ENCODE peak calls at places on chromosomes 5 and 9, in ten cellular contexts. I, U, M, D, L, N, T, O, C and G are unnamed samples.

GRCh38 chr5:41312478-41313060 is 99.2 kb upstream of the C6 start:
- DNase-seq in I (no peak), U (no peak), M (no peak), D (no peak), L (no peak), N (no peak), T (no peak), O (no peak), C (no peak), G (no peak)

GRCh38 chr5:135308245-135308644 is 90.8 kb downstream of the MACROH2A1 start:
- DNase-seq in I (no peak), U (peak; percentile 18), M (no peak), D (no peak), L (no peak), N (no peak), T (no peak), O (no peak), C (no peak), G (no peak)

GRCh38 chr5:177317959-177318377 is 6.3 kb upstream of the MXD3 start:
- DNase-seq in I (peak; percentile 80), U (peak; percentile 76), M (peak; percentile 62), D (peak; percentile 65), L (peak; percentile 87), N (peak; percentile 63), T (peak; percentile 70), O (peak; percentile 91), C (peak; percentile 75), G (peak; percentile 84)

GRCh38 chr5:135309391-135310327 is 89.4 kb downstream of the MACROH2A1 start:
- DNase-seq in I (no peak), U (peak; percentile 18), M (no peak), D (no peak), L (no peak), N (no peak), T (no peak), O (no peak), C (no peak), G (no peak)

GRCh38 chr5:144122081-144122480 is 48.4 kb downstream of the YIPF5 start:
- DNase-seq in I (no peak), U (no peak), M (no peak), D (no peak), L (no peak), N (no peak), T (no peak), O (no peak), C (no peak), G (no peak)

GRCh38 chr9:69120380-69121154 is 53.5 kb upstream of the TJP2 start:
- DNase-seq in I (peak; percentile 96), U (peak; percentile 90), M (no peak), D (no peak), L (peak; percentile 97), N (peak; percentile 83), T (no peak), O (peak; percentile 96), C (peak; percentile 81), G (peak; percentile 88)

GRCh38 chr5:90434116-90434714 is 24.7 kb upstream of the CETN3 start:
- DNase-seq in I (peak; percentile 71), U (peak; percentile 53), M (no peak), D (no peak), L (peak; percentile 79), N (peak; percentile 31), T (no peak), O (peak; percentile 74), C (peak; percentile 39), G (peak; percentile 55)

GRCh38 chr9:134373269-134373668 is 47.0 kb downstream of the RXRA start:
- DNase-seq in I (no peak), U (no peak), M (no peak), D (no peak), L (no peak), N (no peak), T (no peak), O (no peak), C (no peak), G (no peak)

GRCh38 chr9:99288830-99289229 is 66.7 kb downstream of the SEC61B start:
- DNase-seq in I (no peak), U (no peak), M (no peak), D (no peak), L (no peak), N (no peak), T (no peak), O (no peak), C (no peak), G (no peak)

GRCh38 chr9:129176786-129177442 is 1.1 kb downstream of the IER5L start:
- DNase-seq in I (peak; percentile 51), U (peak; percentile 47), M (peak; percentile 44), D (peak; percentile 42), L (peak; percentile 46), N (no peak), T (no peak), O (no peak), C (no peak), G (peak; percentile 44)
- TF ChIP-seq CTCF in I (no peak), U (no peak), M (no peak), D (peak; percentile 11), L (no peak), N (no peak), T (no peak), O (no peak), C (peak; percentile 3), G (no peak)

GRCh38 chr9:6644346-6645152 is 980 bp downstream of the GLDC start:
- DNase-seq in I (no peak), U (no peak), M (no peak), D (no peak), L (peak; percentile 31), N (no peak), T (no peak), O (no peak), C (no peak), G (no peak)
- H3K4me1 ChIP-seq in I (peaks cover 10% of the 10 kb centered on the region), U (peaks cover 11% of the 10 kb centered on the region), M (peaks cover 10% of the 10 kb centered on the region), D (peaks cover 21% of the 10 kb centered on the region), L (peaks cover 44% of the 10 kb centered on the region), N (peaks cover 4% of the 10 kb centered on the region), T (peaks cover 4% of the 10 kb centered on the region), O (peaks cover 10% of the 10 kb centered on the region), C (peaks cover 70% of the 10 kb centered on the region), G (peaks cover 40% of the 10 kb centered on the region)

GRCh38 chr5:98929123-98929981 is 545 bp upstream of the CHD1 start:
- DNase-seq in I (peak; percentile 92), U (peak; percentile 94), M (peak; percentile 99), D (peak; percentile 94), L (peak; percentile 94), N (peak; percentile 90), T (peak; percentile 95), O (peak; percentile 92), C (peak; percentile 91), G (peak; percentile 90)
- TF ChIP-seq CTCF in I (no peak), U (no peak), M (no peak), D (no peak), L (no peak), N (no peak), T (no peak), O (no peak), C (no peak), G (no peak)

GRCh38 chr9:2019723-2020122 is 4.6 kb downstream of the SMARCA2 start:
- DNase-seq in I (no peak), U (no peak), M (no peak), D (no peak), L (no peak), N (no peak), T (no peak), O (no peak), C (no peak), G (no peak)

GRCh38 chr9:2023532-2023931 is 8.4 kb downstream of the SMARCA2 start:
- DNase-seq in I (no peak), U (no peak), M (no peak), D (no peak), L (no peak), N (no peak), T (no peak), O (no peak), C (no peak), G (no peak)

GRCh38 chr9:2023042-2023441 is 7.9 kb downstream of the SMARCA2 start:
- DNase-seq in I (no peak), U (no peak), M (no peak), D (no peak), L (no peak), N (no peak), T (no peak), O (no peak), C (no peak), G (no peak)

GRCh38 chr9:2022560-2022959 is 7.4 kb downstream of the SMARCA2 start:
- DNase-seq in I (no peak), U (no peak), M (no peak), D (no peak), L (no peak), N (no peak), T (no peak), O (no peak), C (no peak), G (no peak)

GRCh38 chr9:2021731-2022130 is 6.6 kb downstream of the SMARCA2 start:
- DNase-seq in I (no peak), U (no peak), M (no peak), D (no peak), L (no peak), N (no peak), T (no peak), O (no peak), C (no peak), G (peak; percentile 19)
- H3K4me1 ChIP-seq in I (peaks cover 12% of the 10 kb centered on the region), U (peaks cover 15% of the 10 kb centered on the region), M (peaks cover 74% of the 10 kb centered on the region), D (peaks cover 100% of the 10 kb centered on the region), L (peaks cover 62% of the 10 kb centered on the region), N (peaks cover 6% of the 10 kb centered on the region), T (peaks cover 25% of the 10 kb centered on the region), O (peaks cover 41% of the 10 kb centered on the region), C (peaks cover 29% of the 10 kb centered on the region), G (no peaks in the 10 kb centered on the region)

GRCh38 chr9:127485995-127486394 is 34.7 kb downstream of the LRSAM1 start:
- DNase-seq in I (no peak), U (no peak), M (no peak), D (no peak), L (no peak), N (no peak), T (no peak), O (no peak), C (no peak), G (no peak)
- TF ChIP-seq CTCF in I (peak; percentile 16), U (no peak), M (no peak), D (no peak), L (peak; percentile 27), N (peak; percentile 8), T (no peak), O (no peak), C (no peak), G (no peak)